ENCODE peak calls at places on chromosomes 2 and 18, in five cellular contexts. One of them, this sample, is unnamed.

GRCh38 chr2:67836861-67837260 is 225.9 kb downstream of the C1D start:
- DNase-seq in astrocyte: no peak
- DNase-seq in IMR-90: no peak
- DNase-seq in GM13976: no peak
- DNase-seq in neural progenitor cell: no peak
- DNase-seq in this sample: no peak

GRCh38 chr2:71277536-71278103 is 50.7 kb upstream of the PAIP2B start:
- DNase-seq in astrocyte: peak; percentile 3
- DNase-seq in IMR-90: no peak
- DNase-seq in GM13976: peak; percentile 45
- DNase-seq in neural progenitor cell: peak; percentile 87
- DNase-seq in this sample: no peak

GRCh38 chr2:7825591-7826312 is 856.1 kb upstream of the ID2 start:
- DNase-seq in astrocyte: peak; percentile 97
- DNase-seq in IMR-90: peak; percentile 68
- DNase-seq in GM13976: peak; percentile 72
- DNase-seq in neural progenitor cell: no peak
- DNase-seq in this sample: no peak

GRCh38 chr2:27288610-27289009 is 6.4 kb downstream of the TRIM54 start:
- DNase-seq in astrocyte: no peak
- DNase-seq in IMR-90: no peak
- DNase-seq in GM13976: no peak
- DNase-seq in neural progenitor cell: no peak
- DNase-seq in this sample: no peak

GRCh38 chr18:56921888-56922480 is 224.9 kb upstream of the BOD1L2 start:
- DNase-seq in astrocyte: no peak
- DNase-seq in IMR-90: peak; percentile 1
- DNase-seq in GM13976: peak; percentile 5
- DNase-seq in neural progenitor cell: no peak
- DNase-seq in this sample: no peak

GRCh38 chr2:35503738-35504160 is 851.8 kb upstream of the CRIM1 start:
- DNase-seq in astrocyte: peak; percentile 48
- DNase-seq in IMR-90: no peak
- DNase-seq in GM13976: no peak
- DNase-seq in neural progenitor cell: no peak
- DNase-seq in this sample: no peak

GRCh38 chr2:240640939-240641338 is 15.7 kb downstream of the GPR35 start:
- DNase-seq in astrocyte: no peak
- DNase-seq in IMR-90: no peak
- DNase-seq in GM13976: no peak
- DNase-seq in neural progenitor cell: peak; percentile 82
- DNase-seq in this sample: no peak

GRCh38 chr2:174691203-174691779 is 73.0 kb downstream of the CHRNA1 start:
- DNase-seq in astrocyte: no peak
- DNase-seq in IMR-90: no peak
- DNase-seq in GM13976: no peak
- DNase-seq in neural progenitor cell: no peak
- DNase-seq in this sample: no peak

GRCh38 chr2:63488118-63488713 is 100.1 kb downstream of the WDPCP start:
- DNase-seq in astrocyte: no peak
- DNase-seq in IMR-90: peak; percentile 46
- DNase-seq in GM13976: peak; percentile 17
- DNase-seq in neural progenitor cell: peak; percentile 42
- DNase-seq in this sample: peak; percentile 4

GRCh38 chr2:43159797-43160196 is 66.6 kb downstream of the ZFP36L2 start:
- DNase-seq in astrocyte: no peak
- DNase-seq in IMR-90: no peak
- DNase-seq in GM13976: peak; percentile 27
- DNase-seq in neural progenitor cell: no peak
- DNase-seq in this sample: no peak

GRCh38 chr2:25251461-25252273 is 83.3 kb upstream of the POMC start:
- DNase-seq in astrocyte: peak; percentile 15
- DNase-seq in IMR-90: peak; percentile 7
- DNase-seq in GM13976: peak; percentile 89
- DNase-seq in neural progenitor cell: no peak
- DNase-seq in this sample: no peak

GRCh38 chr2:235864746-235865535 is 303.2 kb downstream of the GBX2 start:
- DNase-seq in astrocyte: peak; percentile 29
- DNase-seq in IMR-90: peak; percentile 13
- DNase-seq in GM13976: no peak
- DNase-seq in neural progenitor cell: peak; percentile 55
- DNase-seq in this sample: peak; percentile 3

GRCh38 chr2:63721082-63721424 is 120.6 kb upstream of the UGP2 start:
- DNase-seq in astrocyte: no peak
- DNase-seq in IMR-90: no peak
- DNase-seq in GM13976: no peak
- DNase-seq in neural progenitor cell: no peak
- DNase-seq in this sample: no peak

GRCh38 chr18:22684268-22684667 is 248.9 kb upstream of the RBBP8 start:
- DNase-seq in astrocyte: no peak
- DNase-seq in IMR-90: no peak
- DNase-seq in GM13976: no peak
- DNase-seq in neural progenitor cell: no peak
- DNase-seq in this sample: no peak

GRCh38 chr2:63853527-63854310 is 12.0 kb downstream of the UGP2 start:
- DNase-seq in astrocyte: no peak
- DNase-seq in IMR-90: no peak
- DNase-seq in GM13976: no peak
- DNase-seq in neural progenitor cell: no peak
- DNase-seq in this sample: no peak

GRCh38 chr2:23519334-23519651 is 134.3 kb downstream of the KLHL29 start:
- DNase-seq in astrocyte: no peak
- DNase-seq in IMR-90: no peak
- DNase-seq in GM13976: no peak
- DNase-seq in neural progenitor cell: no peak
- DNase-seq in this sample: no peak

GRCh38 chr2:236309669-236310029 is 45.4 kb upstream of the ASB18 start:
- DNase-seq in astrocyte: peak; percentile 3
- DNase-seq in IMR-90: no peak
- DNase-seq in GM13976: peak; percentile 71
- DNase-seq in neural progenitor cell: peak; percentile 82
- DNase-seq in this sample: no peak

GRCh38 chr2:15170068-15170775 is 390.9 kb downstream of the NBAS start:
- DNase-seq in astrocyte: peak; percentile 61
- DNase-seq in IMR-90: no peak
- DNase-seq in GM13976: no peak
- DNase-seq in neural progenitor cell: no peak
- DNase-seq in this sample: no peak

GRCh38 chr2:63977904-63978303 is 41.3 kb downstream of the VPS54 start:
- DNase-seq in astrocyte: no peak
- DNase-seq in IMR-90: no peak
- DNase-seq in GM13976: peak; percentile 42
- DNase-seq in neural progenitor cell: no peak
- DNase-seq in this sample: no peak

GRCh38 chr18:54444309-54444914 is 86.7 kb downstream of the C18orf54 start:
- DNase-seq in astrocyte: peak; percentile 31
- DNase-seq in IMR-90: peak; percentile 61
- DNase-seq in GM13976: peak; percentile 22
- DNase-seq in neural progenitor cell: peak; percentile 76
- DNase-seq in this sample: peak; percentile 3

GRCh38 chr2:236503100-236503499 is 66.5 kb upstream of the ACKR3 start:
- DNase-seq in astrocyte: no peak
- DNase-seq in IMR-90: no peak
- DNase-seq in GM13976: no peak
- DNase-seq in neural progenitor cell: peak; percentile 17
- DNase-seq in this sample: no peak

GRCh38 chr2:122072666-122073065 is 317.2 kb downstream of the TSN start:
- DNase-seq in astrocyte: peak; percentile 90
- DNase-seq in IMR-90: peak; percentile 45
- DNase-seq in GM13976: no peak
- DNase-seq in neural progenitor cell: no peak
- DNase-seq in this sample: no peak

GRCh38 chr2:139643139-139643538 is 862.9 kb upstream of the NXPH2 start:
- DNase-seq in astrocyte: no peak
- DNase-seq in IMR-90: no peak
- DNase-seq in GM13976: no peak
- DNase-seq in neural progenitor cell: no peak
- DNase-seq in this sample: no peak

GRCh38 chr18:62258093-62258492 is 67.0 kb upstream of the TNFRSF11A start:
- DNase-seq in astrocyte: no peak
- DNase-seq in IMR-90: no peak
- DNase-seq in GM13976: no peak
- DNase-seq in neural progenitor cell: no peak
- DNase-seq in this sample: no peak

GRCh38 chr2:24576617-24577016 is 85.6 kb downstream of the NCOA1 start:
- DNase-seq in astrocyte: no peak
- DNase-seq in IMR-90: no peak
- DNase-seq in GM13976: no peak
- DNase-seq in neural progenitor cell: no peak
- DNase-seq in this sample: no peak

GRCh38 chr2:45652090-45653050 is 895 bp downstream of the PRKCE start:
- DNase-seq in astrocyte: peak; percentile 38
- DNase-seq in IMR-90: peak; percentile 57
- DNase-seq in GM13976: peak; percentile 42
- DNase-seq in neural progenitor cell: peak; percentile 42
- DNase-seq in this sample: no peak

GRCh38 chr18:65937180-65937579 is 186.4 kb downstream of the CDH7 start:
- DNase-seq in astrocyte: no peak
- DNase-seq in IMR-90: no peak
- DNase-seq in GM13976: no peak
- DNase-seq in neural progenitor cell: no peak
- DNase-seq in this sample: no peak

GRCh38 chr18:65936678-65937077 is 185.9 kb downstream of the CDH7 start:
- DNase-seq in astrocyte: no peak
- DNase-seq in IMR-90: no peak
- DNase-seq in GM13976: no peak
- DNase-seq in neural progenitor cell: no peak
- DNase-seq in this sample: no peak

GRCh38 chr18:65941482-65941881 is 190.7 kb downstream of the CDH7 start:
- DNase-seq in astrocyte: no peak
- DNase-seq in IMR-90: no peak
- DNase-seq in GM13976: no peak
- DNase-seq in neural progenitor cell: no peak
- DNase-seq in this sample: no peak

GRCh38 chr18:65942103-65942502 is 191.3 kb downstream of the CDH7 start:
- DNase-seq in astrocyte: no peak
- DNase-seq in IMR-90: no peak
- DNase-seq in GM13976: no peak
- DNase-seq in neural progenitor cell: no peak
- DNase-seq in this sample: no peak

GRCh38 chr18:65938592-65939372 is 188.0 kb downstream of the CDH7 start:
- DNase-seq in astrocyte: peak; percentile 2
- DNase-seq in IMR-90: no peak
- DNase-seq in GM13976: peak; percentile 1
- DNase-seq in neural progenitor cell: peak; percentile 28
- DNase-seq in this sample: no peak
- TF ChIP-seq CTCF in astrocyte: peak; percentile 31
- TF ChIP-seq CTCF in IMR-90: no peak
- TF ChIP-seq CTCF in GM13976: peak; percentile 23
- TF ChIP-seq CTCF in neural progenitor cell: peak; percentile 50
- TF ChIP-seq CTCF in this sample: no peak

DNA sequence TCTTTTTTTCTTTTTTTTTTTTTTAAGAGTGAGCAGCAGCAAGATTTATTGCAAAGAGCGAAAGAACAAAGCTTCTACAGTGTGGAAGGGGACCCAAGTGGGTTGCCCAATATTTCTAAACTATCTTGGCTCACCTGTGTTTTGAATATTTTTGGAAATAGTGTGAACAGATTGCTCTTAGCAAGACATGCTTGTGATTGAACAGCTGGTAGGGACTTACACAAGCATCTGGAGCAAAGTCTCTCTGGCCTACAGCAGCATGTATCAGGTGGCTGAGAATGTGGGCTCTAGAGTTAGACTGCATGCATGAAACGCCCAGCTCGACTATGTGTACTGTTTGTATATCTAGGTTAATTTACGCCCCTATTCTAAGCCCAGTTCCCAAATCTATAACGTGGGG is 40.3 kb upstream of the FBXO11 start:
- DNase-seq in astrocyte: no peak
- DNase-seq in IMR-90: no peak
- DNase-seq in GM13976: no peak
- DNase-seq in neural progenitor cell: no peak
- DNase-seq in this sample: no peak
- TF ChIP-seq CTCF in astrocyte: no peak
- TF ChIP-seq CTCF in IMR-90: no peak
- TF ChIP-seq CTCF in GM13976: no peak
- TF ChIP-seq CTCF in neural progenitor cell: no peak
- TF ChIP-seq CTCF in this sample: no peak

GRCh38 chr18:34866310-34866709 is 156.2 kb downstream of the DTNA start:
- DNase-seq in astrocyte: no peak
- DNase-seq in IMR-90: no peak
- DNase-seq in GM13976: no peak
- DNase-seq in neural progenitor cell: no peak
- DNase-seq in this sample: no peak

GRCh38 chr18:34867520-34867919 is 157.4 kb downstream of the DTNA start:
- DNase-seq in astrocyte: no peak
- DNase-seq in IMR-90: no peak
- DNase-seq in GM13976: no peak
- DNase-seq in neural progenitor cell: peak; percentile 61
- DNase-seq in this sample: no peak

GRCh38 chr18:34864836-34865497 is 154.9 kb downstream of the DTNA start:
- DNase-seq in astrocyte: no peak
- DNase-seq in IMR-90: no peak
- DNase-seq in GM13976: no peak
- DNase-seq in neural progenitor cell: no peak
- DNase-seq in this sample: no peak

GRCh38 chr18:34870916-34871315 is 160.8 kb downstream of the DTNA start:
- DNase-seq in astrocyte: no peak
- DNase-seq in IMR-90: no peak
- DNase-seq in GM13976: no peak
- DNase-seq in neural progenitor cell: peak; percentile 20
- DNase-seq in this sample: no peak

DNA sequence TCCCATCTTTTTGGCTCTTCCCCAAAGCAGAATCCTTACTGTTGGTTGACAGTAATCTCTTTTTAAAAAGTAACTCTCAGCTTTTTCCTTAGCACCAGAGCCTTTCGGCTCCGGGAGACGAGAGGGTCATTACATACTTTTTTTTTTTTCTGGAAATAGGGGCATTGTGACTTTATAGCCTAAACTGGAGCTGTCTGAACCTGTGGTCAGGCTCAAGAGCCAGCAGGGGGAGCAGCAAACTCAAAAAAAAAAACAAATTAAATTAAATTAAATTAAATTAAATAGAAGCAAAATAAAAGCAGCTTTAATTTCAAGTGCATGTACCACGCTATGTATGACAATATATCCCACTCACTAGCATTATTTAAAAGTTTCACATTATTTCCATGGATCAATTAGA is 156.6 kb downstream of the DTNA start:
- DNase-seq in astrocyte: no peak
- DNase-seq in IMR-90: peak; percentile 30
- DNase-seq in GM13976: no peak
- DNase-seq in neural progenitor cell: peak; percentile 27
- DNase-seq in this sample: no peak
- TF ChIP-seq CTCF in astrocyte: peak; percentile 53
- TF ChIP-seq CTCF in IMR-90: peak; percentile 57
- TF ChIP-seq CTCF in GM13976: no peak
- TF ChIP-seq CTCF in neural progenitor cell: peak; percentile 61
- TF ChIP-seq CTCF in this sample: peak; percentile 62

DNA sequence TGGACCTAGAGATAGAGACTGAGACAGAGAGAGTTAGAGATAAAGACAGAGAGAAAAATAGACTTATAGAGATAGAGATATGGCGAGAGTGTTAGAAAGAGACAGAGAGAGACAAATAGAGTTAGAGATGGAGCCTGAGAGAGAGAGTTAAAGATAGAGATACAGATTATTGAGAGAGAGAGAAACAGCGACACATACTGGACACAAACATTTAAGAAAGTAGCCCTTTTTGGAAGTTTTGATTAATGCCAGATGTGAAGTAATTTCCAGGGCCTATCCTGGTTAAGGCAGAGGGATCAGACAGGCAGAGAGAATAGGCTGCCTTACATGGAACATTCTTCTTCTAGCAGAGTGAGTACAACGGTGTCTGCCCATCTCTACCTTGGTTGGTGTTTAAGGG is 311.6 kb upstream of the CDH7 start:
- DNase-seq in astrocyte: no peak
- DNase-seq in IMR-90: no peak
- DNase-seq in GM13976: no peak
- DNase-seq in neural progenitor cell: peak; percentile 6
- DNase-seq in this sample: no peak
- TF ChIP-seq CTCF in astrocyte: no peak
- TF ChIP-seq CTCF in IMR-90: no peak
- TF ChIP-seq CTCF in GM13976: no peak
- TF ChIP-seq CTCF in neural progenitor cell: peak; percentile 51
- TF ChIP-seq CTCF in this sample: no peak

This sample was measured in AG09319.